ENCODE peak calls at places on chromosomes 3 and 15, in seven cellular contexts. W is LoVo; T is heart left ventricle; A is activated T-helper 1 cell treated with anti-CD3 and anti-CD28 coated beads, Interleukin-12 subunit alpha, Interleukin-12 subunit beta, Interleukin-2, Interleukin-4 antibody, amounts not matched to agents 30 ng/mL and 10 ng/mL and 1 ng/mL, durations not matched to agents 14 hours and 24 hours and 36 hours; L is substantia nigra; G is foreskin fibroblast; Z is HEK293T. E is an unnamed sample.

GRCh38 chr3:150184426-150185071 is 213.9 kb upstream of the PFN2 start:
- DNase-seq in T (no peak), G (peak), W (peak), L (no peak), A (no peak), Z (no peak), E (no peak)

GRCh38 chr3:124491098-124491497 is 239.2 kb upstream of the UMPS start:
- DNase-seq in Z (no peak), A (no peak), T (no peak), L (no peak), G (no peak), W (peak), E (no peak)

GRCh38 chr15:87033056-87033455 is 953.4 kb downstream of the AGBL1 start:
- DNase-seq in T (no peak), W (no peak), A (no peak), G (no peak), Z (no peak), L (no peak), E (no peak)

GRCh38 chr3:5095879-5096278 is 26.2 kb upstream of the ARL8B start:
- DNase-seq in W (no peak), L (no peak), A (no peak), Z (no peak), G (no peak), T (peak), E (peak)

GRCh38 chr15:49270541-49271421 is 100.7 kb downstream of the GALK2 start:
- DNase-seq in Z (no peak), A (no peak), W (no peak), G (no peak), L (no peak), T (no peak), E (no peak)

GRCh38 chr3:185254799-185255198 is 950 bp upstream of the EHHADH start:
- DNase-seq in L (no peak), G (no peak), T (no peak), A (no peak), W (no peak), Z (no peak), E (no peak)

GRCh38 chr15:43209059-43209824 is 11.6 kb downstream of the EPB42 start:
- DNase-seq in Z (peak), W (no peak), A (no peak), G (no peak), T (no peak), L (no peak), E (no peak)

GRCh38 chr3:21795152-21795837 is 44.3 kb upstream of the ZNF385D start:
- DNase-seq in Z (no peak), A (no peak), L (no peak), T (peak), W (no peak), G (no peak), E (peak)

GRCh38 chr3:67646586-67647234 is 7.7 kb downstream of the SUCLG2 start:
- DNase-seq in Z (no peak), G (no peak), A (no peak), W (no peak), L (no peak), T (no peak), E (no peak)

GRCh38 chr3:100759162-100759561 is 49.9 kb downstream of the TFG start:
- DNase-seq in T (no peak), A (no peak), Z (no peak), L (no peak), W (no peak), G (no peak), E (no peak)

GRCh38 chr3:32882603-32883025 is 64.8 kb downstream of the TRIM71 start:
- DNase-seq in T (no peak), L (no peak), G (no peak), W (no peak), A (peak), Z (no peak), E (no peak)

GRCh38 chr3:119783255-119783654 is 1.4 kb downstream of the NR1I2 start:
- DNase-seq in Z (no peak), A (no peak), G (no peak), W (no peak), L (no peak), T (no peak), E (no peak)

GRCh38 chr15:89690276-89691218 is at the start of the genes PEX11A and WDR93:
- DNase-seq in Z (peak), A (peak), G (peak), T (peak), L (no peak), W (peak), E (peak)

GRCh38 chr3:111331306-111331705 is 210.7 kb upstream of the CD96 start:
- DNase-seq in G (no peak), T (no peak), Z (no peak), L (no peak), A (no peak), W (no peak), E (no peak)

GRCh38 chr3:97949743-97950142 is 22.5 kb downstream of the RIOX2 start:
- DNase-seq in L (no peak), W (no peak), A (no peak), Z (no peak), T (no peak), G (no peak), E (no peak)

GRCh38 chr15:99017322-99017701 is 9.7 kb upstream of the PGPEP1L start:
- DNase-seq in L (no peak), T (no peak), Z (no peak), W (no peak), A (no peak), G (no peak), E (no peak)

GRCh38 chr3:32413845-32414526 is 22.3 kb downstream of the CMTM7 start:
- DNase-seq in L (no peak), G (no peak), W (no peak), A (no peak), Z (no peak), T (no peak), E (no peak)

GRCh38 chr15:89971592-89971997 is 29.5 kb upstream of the ZNF710 start:
- DNase-seq in Z (peak), W (no peak), G (peak), L (no peak), T (peak), A (peak), E (peak)

GRCh38 chr3:64199933-64200332 is 25.3 kb downstream of the PRICKLE2 start:
- DNase-seq in Z (no peak), T (no peak), L (no peak), W (no peak), A (no peak), G (no peak), E (no peak)

GRCh38 chr3:142863010-142863787 is 25.7 kb downstream of the PCOLCE2 start:
- DNase-seq in T (no peak), W (no peak), Z (no peak), A (no peak), L (no peak), G (peak), E (no peak)

GRCh38 chr15:101433396-101433795 is 56.1 kb downstream of the PCSK6 start:
- DNase-seq in L (no peak), A (no peak), G (no peak), W (no peak), Z (no peak), T (no peak), E (no peak)